ENCODE peak calls at places on chromosomes 13 and 19, in ten cellular contexts. N is neural progenitor cell, M is PC-3, S is psoas muscle, X is SK-N-SH, Q is tibial nerve, K is ovary, Y is aorta, G is hepatocyte, E is cardiac muscle cell. R is an unnamed sample. For H3K4me1, the result is how much of the 10 kb centered on the place peaks cover.

GRCh38 chr13:21934309-21934708 is 263.4 kb downstream of the FGF9 start:
- DNase-seq in Y (no peak), K (no peak), E (no peak), X (no peak), M (no peak), N (no peak), S (no peak), G (no peak), Q (no peak), R (no peak)

GRCh38 chr19:53908933-53909415 is at the start of gene CACNG7:
- DNase-seq in K (no peak), N (peak), Y (no peak), M (no peak), G (no peak), S (peak), X (peak), E (no peak), Q (no peak), R (no peak)

GRCh38 chr13:42762251-42762650 is 19.1 kb upstream of the FAM216B start:
- DNase-seq in X (no peak), M (peak), Q (no peak), K (no peak), S (no peak), E (no peak), Y (no peak), N (no peak), G (peak), R (no peak)

GRCh38 chr19:43804443-43804842 is 2.2 kb upstream of the LYPD5 start:
- DNase-seq in G (no peak), Q (no peak), K (no peak), Y (no peak), N (no peak), S (no peak), M (no peak), X (no peak), E (no peak), R (no peak)

GRCh38 chr19:55383789-55384575 is at the start of gene TMEM238:
- DNase-seq in G (peak), X (peak), Y (peak), N (peak), E (peak), M (peak), Q (no peak), K (peak), S (peak), R (peak)

GRCh38 chr13:106318941-106319411 is 216.5 kb downstream of the EFNB2 start:
- DNase-seq in S (no peak), M (peak), Q (no peak), X (no peak), N (no peak), G (peak), E (no peak), K (no peak), Y (no peak), R (no peak)

GRCh38 chr19:7699422-7700127 is 2.4 kb downstream of the FCER2 start:
- DNase-seq in Y (no peak), N (no peak), K (no peak), M (peak), S (no peak), E (no peak), Q (no peak), G (no peak), X (no peak), R (no peak)

GRCh38 chr19:36577271-36577996 is 4.3 kb upstream of the ZNF529 start:
- DNase-seq in N (no peak), Y (no peak), G (no peak), S (no peak), E (no peak), K (no peak), M (no peak), X (no peak), Q (no peak), R (no peak)

GRCh38 chr19:1057185-1057857 is 9.6 kb upstream of the ARHGAP45 start:
- DNase-seq in X (no peak), N (peak), K (no peak), Y (no peak), E (peak), S (no peak), M (peak), G (no peak), Q (no peak), R (no peak)

GRCh38 chr19:362154-362553 is 17.6 kb upstream of the MIER2 start:
- DNase-seq in Q (no peak), X (no peak), M (no peak), S (no peak), E (no peak), G (no peak), Y (peak), N (no peak), K (no peak), R (no peak)

GRCh38 chr13:50911051-50911690 is 1.6 kb downstream of the RNASEH2B start:
- DNase-seq in X (peak), S (no peak), Q (no peak), K (no peak), E (peak), G (no peak), N (peak), M (peak), Y (no peak), R (no peak)

GRCh38 chr13:21074601-21075302 is 13.4 kb upstream of the LATS2 start:
- DNase-seq in S (no peak), N (no peak), M (no peak), G (no peak), K (peak), E (no peak), Q (no peak), X (no peak), Y (peak), R (no peak)

GRCh38 chr13:105333416-105333815 is 1202.0 kb downstream of the EFNB2 start:
- DNase-seq in Q (no peak), S (no peak), X (no peak), E (no peak), M (no peak), Y (no peak), N (no peak), K (no peak), G (no peak), R (no peak)

GRCh38 chr13:107450931-107451330 is 764.4 kb downstream of the LIG4 start:
- DNase-seq in M (peak), N (no peak), Q (no peak), S (no peak), X (no peak), G (no peak), Y (peak), E (no peak), K (no peak), R (no peak)

GRCh38 chr13:101341464-101341863 is 74.8 kb downstream of the NALCN start:
- DNase-seq in N (no peak), G (no peak), K (no peak), S (no peak), Q (no peak), Y (no peak), E (no peak), X (no peak), M (peak), R (no peak)

GRCh38 chr19:27851002-27851481 is 1361.9 kb downstream of the UQCRFS1 start:
- DNase-seq in E (no peak), Q (no peak), K (no peak), X (no peak), N (no peak), Y (no peak), M (no peak), G (no peak), S (no peak), R (no peak)

GRCh38 chr19:34120846-34121639 is 51.3 kb upstream of the LSM14A start:
- DNase-seq in Q (no peak), S (no peak), M (peak), G (peak), X (peak), E (peak), N (peak), Y (no peak), K (no peak), R (peak)

GRCh38 chr19:13629687-13630357 is 123.5 kb upstream of the CACNA1A start:
- DNase-seq in N (no peak), M (peak), S (no peak), E (no peak), K (no peak), G (no peak), Q (no peak), X (no peak), Y (no peak), R (no peak)

GRCh38 chr19:50794778-50795664 is 4.8 kb downstream of the ACP4 start:
- DNase-seq in N (no peak), S (no peak), Q (no peak), G (no peak), M (peak), E (no peak), X (peak), K (no peak), Y (no peak), R (no peak)

GRCh38 chr19:23070353-23070781 is 46.5 kb upstream of the ZNF730 start:
- DNase-seq in E (no peak), M (no peak), X (peak), S (peak), K (peak), G (no peak), N (no peak), Y (peak), Q (no peak), R (no peak)

GRCh38 chr13:67117010-67117550 is 113.1 kb downstream of the PCDH9 start:
- DNase-seq in M (no peak), S (no peak), K (no peak), Y (no peak), G (no peak), E (no peak), Q (no peak), N (peak), X (no peak), R (no peak)

GRCh38 chr19:10742494-10742893 is 24.6 kb downstream of the DNM2 start:
- DNase-seq in Y (no peak), E (no peak), S (no peak), N (no peak), X (no peak), G (no peak), K (no peak), Q (no peak), M (no peak), R (no peak)
- H3K27ac ChIP-seq in Y (no peak), E (no peak), S (no peak), N (no peak), X (no peak), G (peak), K (no peak), Q (no peak), M (no peak), R (peak)

GRCh38 chr13:40639226-40639681 is 27.2 kb downstream of the FOXO1 start:
- DNase-seq in M (no peak), G (no peak), S (no peak), K (no peak), E (no peak), Y (peak), X (no peak), Q (no peak), N (no peak), R (no peak)
- H3K4me1 ChIP-seq in M (under half), G (under half), S (half or more), K (under half), E (under half), Y (under half), X (under half), Q (under half), N (under half), R (half or more)

GRCh38 chr13:72959643-72960042 is 99.2 kb upstream of the KLF5 start:
- DNase-seq in N (no peak), K (no peak), X (no peak), Q (no peak), G (no peak), M (peak), Y (no peak), S (no peak), E (no peak), R (no peak)
- H3K27ac ChIP-seq in N (no peak), K (no peak), X (no peak), Q (no peak), G (peak), M (peak), Y (no peak), S (no peak), E (no peak), R (no peak)

GRCh38 chr13:80262051-80262695 is 78.8 kb downstream of the SPRY2 start:
- DNase-seq in X (no peak), K (no peak), E (no peak), S (no peak), M (no peak), Y (no peak), N (no peak), G (no peak), Q (no peak), R (no peak)
- H3K4me1 ChIP-seq in X (under half), K (under half), E (under half), S (under half), M (under half), Y (under half), N (under half), G (under half), Q (under half), R (under half)

DNA sequence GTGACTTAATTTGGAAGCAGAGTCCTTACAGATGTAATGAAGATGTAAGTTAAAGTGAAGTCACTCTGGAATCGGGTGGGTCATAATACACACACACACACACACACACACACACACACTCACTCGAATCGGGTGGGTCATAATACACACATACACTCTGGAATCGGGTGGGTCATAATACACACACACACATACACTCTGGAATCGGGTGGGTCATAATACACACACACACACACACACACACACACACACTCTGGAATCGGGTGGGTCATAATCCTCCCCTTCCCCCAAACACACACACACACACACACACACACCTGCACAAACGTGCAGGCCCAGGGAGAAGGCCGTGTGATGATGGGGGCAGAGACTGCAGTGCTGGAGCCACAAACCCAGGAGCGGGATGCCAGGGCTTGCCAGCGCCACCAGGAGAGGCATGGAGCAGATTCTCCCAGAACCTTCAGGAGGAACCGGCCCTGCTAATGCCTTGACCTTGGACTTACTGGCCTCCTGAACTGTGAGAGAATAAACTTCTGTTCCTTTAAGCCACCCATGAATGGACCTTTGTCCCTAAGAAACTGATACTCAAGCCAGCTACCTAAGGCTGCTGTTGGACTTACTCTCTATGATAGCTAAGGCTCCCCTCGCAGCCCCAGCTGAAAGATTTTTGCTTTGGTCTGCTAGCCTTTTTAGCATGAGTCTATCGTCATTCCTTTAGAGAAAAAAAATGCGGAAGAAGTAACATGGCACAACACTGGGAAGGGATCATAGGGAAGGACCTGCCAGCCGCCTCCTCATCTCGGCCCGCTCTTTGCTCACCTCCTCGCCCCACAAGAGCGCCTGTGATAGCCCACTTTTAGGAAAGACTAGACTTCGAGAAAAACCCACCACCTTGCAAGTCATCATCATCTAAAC is 136.2 kb upstream of the RNF113B start:
- DNase-seq in Y (no peak), X (no peak), N (no peak), Q (no peak), G (no peak), K (no peak), E (no peak), M (no peak), S (no peak), R (no peak)
- H3K27ac ChIP-seq in Y (no peak), X (no peak), N (no peak), Q (no peak), G (no peak), K (no peak), E (no peak), M (no peak), S (no peak), R (no peak)

GRCh38 chr19:18501351-18501750 is 20.5 kb downstream of the ELL start:
- DNase-seq in M (no peak), S (no peak), Y (no peak), K (no peak), Q (no peak), N (no peak), E (no peak), X (no peak), G (no peak), R (no peak)

GRCh38 chr19:18500820-18501219 is 21.1 kb downstream of the ELL start:
- DNase-seq in E (no peak), G (no peak), N (no peak), S (peak), M (no peak), Q (no peak), X (no peak), Y (peak), K (no peak), R (no peak)

GRCh38 chr19:18496980-18497256 is 25.0 kb downstream of the ELL start:
- DNase-seq in K (no peak), N (no peak), X (no peak), Q (no peak), S (no peak), M (no peak), E (no peak), G (no peak), Y (no peak), R (no peak)

GRCh38 chr19:18500376-18500775 is 21.5 kb downstream of the ELL start:
- DNase-seq in S (no peak), N (no peak), X (no peak), K (no peak), Y (no peak), G (no peak), M (no peak), Q (no peak), E (no peak), R (no peak)

DNA sequence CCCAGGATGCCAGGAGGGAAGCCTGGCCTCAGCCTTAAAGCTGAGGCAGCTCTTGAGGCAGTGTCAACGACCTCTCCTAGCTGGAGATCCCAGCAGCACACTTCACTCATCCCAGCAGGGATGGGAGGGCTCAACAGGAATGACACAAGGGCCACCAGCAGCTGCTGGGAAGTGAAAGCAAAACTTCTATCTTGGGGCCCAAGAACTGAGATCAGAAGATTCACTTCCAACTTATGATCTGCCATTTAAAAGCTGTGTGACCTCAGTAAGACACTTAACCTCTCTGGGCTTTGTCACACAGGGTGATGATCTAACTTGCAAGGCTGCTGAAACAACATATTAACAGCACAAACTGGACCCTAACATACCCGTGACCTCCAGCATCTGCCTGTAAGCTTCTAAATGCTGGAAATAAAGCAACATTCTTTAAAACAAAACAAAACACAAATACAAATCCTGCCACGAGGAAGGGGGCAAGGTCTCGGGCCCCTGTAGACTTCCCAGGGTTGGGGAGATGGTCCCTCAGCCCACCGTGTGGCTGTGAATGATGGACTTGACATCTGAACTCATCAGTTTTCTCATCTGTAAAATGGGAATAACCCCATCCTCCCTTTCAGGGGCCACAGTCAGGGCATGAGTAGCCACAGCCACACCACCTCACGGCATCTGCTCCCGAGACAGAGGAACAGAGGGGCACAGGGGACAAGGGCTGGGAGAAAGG is 22.7 kb downstream of the ELL start:
- DNase-seq in Q (no peak), K (no peak), E (no peak), N (no peak), Y (no peak), M (no peak), G (no peak), S (no peak), X (no peak), R (no peak)
- H3K4me1 ChIP-seq in Q (half or more), K (under half), E (under half), N (under half), Y (under half), M (under half), G (under half), S (half or more), X (half or more), R (half or more)

GRCh38 chr19:4198467-4199126 is 16.1 kb downstream of the ANKRD24 start:
- DNase-seq in K (no peak), N (no peak), E (no peak), Y (no peak), X (no peak), M (no peak), Q (no peak), S (no peak), G (no peak), R (no peak)
- H3K27ac ChIP-seq in K (no peak), N (no peak), E (no peak), Y (no peak), X (no peak), M (no peak), Q (no peak), S (no peak), G (no peak), R (no peak)

DNA sequence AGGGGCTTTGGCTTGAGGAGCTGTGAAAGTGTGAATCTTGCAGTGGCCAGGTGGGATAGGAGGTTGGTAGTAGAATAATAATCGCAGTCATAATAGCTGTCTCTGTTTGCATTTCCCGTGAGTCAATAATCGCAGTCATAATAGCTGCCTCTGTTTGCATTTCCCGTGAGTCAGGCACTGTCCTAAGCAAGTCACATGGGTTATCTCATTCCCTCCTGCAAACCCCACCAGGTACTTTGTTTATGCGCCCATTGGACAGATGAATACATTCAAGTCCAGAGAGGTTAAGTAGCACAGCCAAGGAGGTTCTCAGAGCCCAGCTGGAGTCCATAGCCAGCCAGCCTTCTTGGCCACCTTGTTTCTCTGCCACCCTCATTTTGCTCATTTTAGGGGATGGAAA is 206.0 kb downstream of the URI1 start:
- DNase-seq in G (no peak), Q (no peak), K (no peak), X (no peak), E (no peak), N (no peak), M (peak), Y (no peak), S (no peak), R (no peak)
- H3K4me1 ChIP-seq in G (under half), Q (under half), K (under half), X (under half), E (under half), N (under half), M (under half), Y (under half), S (under half), R (under half)

GRCh38 chr19:10643968-10644290 is 10.2 kb upstream of the ILF3 start:
- DNase-seq in Q (no peak), M (no peak), Y (no peak), G (peak), S (no peak), K (no peak), N (no peak), X (peak), E (no peak), R (no peak)

GRCh38 chr19:10641248-10641647 is 12.9 kb upstream of the ILF3 start:
- DNase-seq in Y (no peak), E (no peak), K (no peak), X (no peak), Q (no peak), G (no peak), S (no peak), N (no peak), M (no peak), R (no peak)

GRCh38 chr19:10643166-10643967 is 10.8 kb upstream of the ILF3 start:
- DNase-seq in X (peak), N (no peak), E (no peak), Q (no peak), G (no peak), K (no peak), M (no peak), S (no peak), Y (no peak), R (no peak)

GRCh38 chr19:10644351-10645007 is 9.7 kb upstream of the ILF3 start:
- DNase-seq in N (peak), K (peak), G (peak), X (peak), M (peak), Y (peak), S (peak), E (peak), Q (peak), R (peak)

DNA sequence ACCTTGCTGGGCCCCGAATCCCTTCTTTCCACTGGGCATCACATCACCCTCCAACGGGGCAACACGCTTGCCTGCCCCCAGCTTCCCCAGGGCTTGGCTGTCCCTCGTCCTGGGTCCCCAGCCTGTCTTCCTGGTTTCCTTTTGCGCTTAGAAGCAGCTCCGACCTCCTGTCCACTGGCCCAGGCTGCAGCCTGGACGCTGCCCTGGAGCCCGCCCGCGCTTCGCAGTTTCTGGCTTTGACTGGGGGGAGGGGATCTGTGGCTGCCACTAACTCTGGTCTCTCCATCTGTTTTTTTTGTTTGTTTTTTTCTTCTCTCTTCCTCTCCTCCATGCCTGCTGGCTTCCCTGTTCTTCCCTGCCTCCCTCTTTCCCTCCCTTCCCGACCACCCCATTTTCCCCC is 11.7 kb upstream of the ILF3 start:
- DNase-seq in N (no peak), S (no peak), K (no peak), Q (no peak), E (no peak), X (peak), Y (no peak), M (no peak), G (no peak), R (no peak)
- H3K27ac ChIP-seq in N (peak), S (no peak), K (no peak), Q (peak), E (no peak), X (no peak), Y (no peak), M (no peak), G (peak), R (no peak)

GRCh38 chr13:40983725-40984669 is 35.1 kb downstream of the ELF1 start:
- DNase-seq in G (no peak), M (no peak), X (no peak), S (no peak), K (no peak), N (no peak), Y (no peak), E (no peak), Q (no peak), R (no peak)
- H3K4me1 ChIP-seq in G (under half), M (under half), X (under half), S (half or more), K (under half), N (under half), Y (under half), E (under half), Q (under half), R (half or more)

R was measured in CD8-positive, alpha-beta memory T cell.